ENCODE peak calls at places on chromosomes 7 and 10, in five cellular contexts. N is HCT116, U is HepG2, C is GM12891, R is Panc1. X is an unnamed sample.

GRCh38 chr7:88545663-88546062 is 213.8 kb upstream of the ZNF804B start:
- DNase-seq in N (no peak), R (no peak), C (no peak), U (no peak), X (peak)

GRCh38 chr10:27258838-27259532 is 18.4 kb upstream of the ACBD5 start:
- DNase-seq in C (no peak), N (no peak), U (no peak), R (no peak), X (no peak)

GRCh38 chr7:19754521-19755116 is 18.8 kb downstream of the TMEM196 start:
- DNase-seq in U (peak), C (no peak), N (peak), R (peak), X (no peak)

GRCh38 chr7:84123903-84124573 is 70.6 kb downstream of the SEMA3A start:
- DNase-seq in N (no peak), R (peak), U (peak), C (no peak), X (no peak)

GRCh38 chr7:29612596-29612995 is 49.0 kb downstream of the PRR15 start:
- DNase-seq in U (no peak), N (no peak), R (no peak), C (no peak), X (no peak)

GRCh38 chr7:30525409-30525808 is 20.8 kb upstream of the GGCT start:
- DNase-seq in R (no peak), C (no peak), U (peak), N (no peak), X (no peak)

GRCh38 chr7:94696981-94697670 is 41.2 kb upstream of the SGCE start:
- DNase-seq in U (peak), R (peak), N (peak), C (no peak), X (no peak)

GRCh38 chr7:50978633-50979215 is 196.0 kb upstream of the GRB10 start:
- DNase-seq in R (no peak), U (peak), N (no peak), C (no peak), X (no peak)

GRCh38 chr7:73921623-73922528 is 60.9 kb downstream of the TMEM270 start:
- DNase-seq in U (no peak), R (no peak), N (no peak), C (no peak), X (no peak)

GRCh38 chr10:123884907-123885381 is 6.7 kb downstream of the CPXM2 start:
- DNase-seq in N (no peak), U (no peak), R (no peak), C (no peak), X (no peak)

GRCh38 chr10:29619273-29619672 is 15.5 kb downstream of the SVIL start:
- DNase-seq in C (no peak), U (peak), N (no peak), R (no peak), X (no peak)

GRCh38 chr7:2263176-2263575 is 21.1 kb downstream of the NUDT1 start:
- DNase-seq in U (no peak), N (no peak), C (no peak), R (no peak), X (no peak)

GRCh38 chr7:53744361-53744760 is 708.9 kb downstream of the POM121L12 start:
- DNase-seq in C (no peak), R (no peak), U (no peak), N (no peak), X (no peak)

GRCh38 chr10:132500781-132501415 is 36.7 kb upstream of the INPP5A start:
- DNase-seq in R (no peak), C (no peak), U (no peak), N (no peak), X (no peak)

GRCh38 chr10:35027567-35027966 is 62.6 kb downstream of the CUL2 start:
- DNase-seq in C (no peak), R (no peak), U (peak), N (no peak), X (no peak)

GRCh38 chr10:122116331-122116730 is 127.4 kb downstream of the TACC2 start:
- DNase-seq in U (peak), C (no peak), N (no peak), R (no peak), X (no peak)

GRCh38 chr10:122042836-122043235 is 53.9 kb downstream of the TACC2 start:
- DNase-seq in N (no peak), R (no peak), C (no peak), U (no peak), X (no peak)

GRCh38 chr10:51649064-51649463 is 50.3 kb downstream of the CSTF2T start:
- DNase-seq in U (no peak), N (no peak), R (no peak), C (no peak), X (no peak)

GRCh38 chr10:31288001-31288400 is 31.0 kb upstream of the ZEB1 start:
- DNase-seq in C (no peak), U (no peak), R (no peak), N (no peak), X (no peak)

GRCh38 chr7:36784991-36785940 is 61.0 kb upstream of the AOAH start:
- DNase-seq in R (no peak), C (peak), U (no peak), N (no peak), X (peak)

GRCh38 chr10:119859422-119860258 is 13.0 kb downstream of the MCMBP start:
- DNase-seq in U (peak), N (peak), C (no peak), R (no peak), X (no peak)

GRCh38 chr10:95356190-95356955 is 65.6 kb upstream of the PDLIM1 start:
- DNase-seq in U (no peak), C (no peak), N (no peak), R (no peak), X (no peak)

GRCh38 chr10:127736222-127736914 is 617 bp upstream of the FOXI2 start:
- DNase-seq in R (no peak), C (no peak), U (no peak), N (no peak), X (no peak)

GRCh38 chr7:20601121-20601520 is 14.3 kb upstream of the ABCB5 start:
- DNase-seq in R (no peak), N (no peak), U (no peak), C (no peak), X (no peak)

GRCh38 chr7:46969303-46970130 is 612.4 kb downstream of the TNS3 start:
- DNase-seq in R (no peak), U (no peak), C (no peak), N (no peak), X (no peak)

GRCh38 chr7:24411226-24411625 is 127.2 kb downstream of the NPY start:
- DNase-seq in R (no peak), N (no peak), C (no peak), U (no peak), X (no peak)

GRCh38 chr7:41148521-41148951 is 554.4 kb downstream of the INHBA start:
- DNase-seq in U (no peak), R (peak), C (no peak), N (peak), X (no peak)

GRCh38 chr10:107952649-107953589 is 788.4 kb upstream of the SORCS1 start:
- DNase-seq in U (no peak), R (no peak), N (no peak), C (no peak), X (no peak)

GRCh38 chr7:138064856-138065357 is 11.4 kb upstream of the AKR1D1 start:
- DNase-seq in N (no peak), R (no peak), U (peak), C (no peak), X (no peak)

GRCh38 chr7:123208793-123209192 is 9.0 kb upstream of the SLC13A1 start:
- DNase-seq in U (peak), C (no peak), N (peak), R (no peak), X (no peak)

GRCh38 chr10:129601737-129602136 is 134.7 kb downstream of the MGMT start:
- DNase-seq in N (no peak), U (no peak), R (no peak), C (no peak), X (no peak)

GRCh38 chr10:71968553-71969474 is 4.6 kb downstream of the CHST3 start:
- DNase-seq in U (no peak), N (no peak), C (no peak), R (no peak), X (no peak)

GRCh38 chr7:3721422-3721821 is 420.4 kb downstream of the SDK1 start:
- DNase-seq in N (no peak), U (no peak), C (no peak), R (no peak), X (no peak)

GRCh38 chr7:127907638-127908040 is 123.6 kb downstream of the LRRC4 start:
- DNase-seq in C (no peak), N (no peak), R (no peak), U (peak), X (no peak)

GRCh38 chr10:119270893-119271361 is 63.6 kb downstream of the GRK5 start:
- DNase-seq in N (peak), R (no peak), U (peak), C (no peak), X (peak)

GRCh38 chr7:74058486-74058885 is 25.1 kb upstream of the LIMK1 start:
- DNase-seq in R (no peak), N (no peak), C (no peak), U (no peak), X (no peak)

GRCh38 chr10:94403034-94403822 is 887 bp downstream of the TBC1D12 start:
- DNase-seq in C (peak), N (peak), U (peak), R (no peak), X (peak)

GRCh38 chr7:30933124-30933893 is 21.7 kb downstream of the AQP1 start:
- DNase-seq in R (no peak), C (no peak), U (no peak), N (no peak), X (no peak)

GRCh38 chr10:15136960-15137359 is 31.5 kb downstream of the NMT2 start:
- DNase-seq in C (no peak), N (no peak), U (peak), R (no peak), X (no peak)

DNA sequence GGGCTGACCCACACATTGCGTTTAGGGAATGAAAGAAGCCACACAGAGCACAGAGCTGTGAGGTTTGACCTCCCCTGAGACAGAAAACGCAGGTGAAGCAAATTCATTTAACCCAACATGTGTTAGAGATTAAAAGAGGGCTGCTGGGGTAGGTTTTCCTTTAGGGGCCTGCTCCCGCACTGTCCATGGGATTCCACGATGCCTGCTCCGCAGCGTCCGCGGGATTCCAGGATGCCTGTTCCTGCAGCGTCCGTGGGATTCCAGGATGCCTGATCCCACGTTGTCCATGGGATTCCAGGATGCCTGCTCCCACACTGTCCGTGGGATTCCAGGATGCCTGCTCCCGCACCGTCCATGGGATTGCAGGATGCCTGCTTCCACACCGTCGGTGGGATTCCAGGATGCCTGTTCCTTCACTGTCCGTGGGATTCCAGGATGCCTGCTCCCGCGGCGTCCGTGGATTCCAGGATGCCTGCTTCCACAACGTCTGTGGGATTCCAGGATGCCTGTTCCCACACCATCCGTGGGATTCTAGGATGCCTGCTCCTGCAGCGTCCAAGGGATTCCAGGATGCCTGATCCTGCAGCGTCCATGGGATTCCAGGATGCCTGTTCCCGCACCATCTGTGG is 78.7 kb downstream of the VIPR2 start:
- DNase-seq in R (no peak), N (no peak), C (no peak), U (no peak), X (no peak)
- TF ChIP-seq POLR2AphosphoS5 in R (no peak), N (no peak), C (no peak), U (no peak), X (no peak)

DNA sequence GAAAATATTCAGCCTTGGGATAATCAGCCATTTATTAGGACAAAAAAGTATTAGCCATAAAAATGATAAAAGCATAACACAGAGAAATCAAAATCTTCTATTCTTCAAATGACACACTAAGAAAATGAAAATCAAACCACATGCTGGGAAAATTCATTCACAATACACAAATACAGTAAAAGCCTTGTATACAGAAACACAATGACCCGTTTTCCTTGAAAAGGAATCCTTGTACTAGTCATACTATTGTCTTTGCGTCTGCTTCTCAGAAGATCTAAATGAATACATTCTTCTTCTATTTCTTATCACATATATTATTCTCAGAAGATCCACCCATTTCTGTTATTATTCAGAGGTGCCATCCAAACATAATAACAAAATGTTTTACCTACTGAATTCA is 749.1 kb downstream of the CNTNAP2 start:
- DNase-seq in U (no peak), R (no peak), N (no peak), C (no peak), X (no peak)
- TF ChIP-seq POLR2AphosphoS5 in U (no peak), R (no peak), N (no peak), C (no peak), X (no peak)

GRCh38 chr7:33854178-33854577 is 51.2 kb upstream of the BMPER start:
- DNase-seq in C (no peak), R (no peak), N (no peak), U (no peak), X (no peak)
- TF ChIP-seq POLR2AphosphoS5 in C (no peak), R (no peak), N (no peak), U (no peak), X (no peak)

DNA sequence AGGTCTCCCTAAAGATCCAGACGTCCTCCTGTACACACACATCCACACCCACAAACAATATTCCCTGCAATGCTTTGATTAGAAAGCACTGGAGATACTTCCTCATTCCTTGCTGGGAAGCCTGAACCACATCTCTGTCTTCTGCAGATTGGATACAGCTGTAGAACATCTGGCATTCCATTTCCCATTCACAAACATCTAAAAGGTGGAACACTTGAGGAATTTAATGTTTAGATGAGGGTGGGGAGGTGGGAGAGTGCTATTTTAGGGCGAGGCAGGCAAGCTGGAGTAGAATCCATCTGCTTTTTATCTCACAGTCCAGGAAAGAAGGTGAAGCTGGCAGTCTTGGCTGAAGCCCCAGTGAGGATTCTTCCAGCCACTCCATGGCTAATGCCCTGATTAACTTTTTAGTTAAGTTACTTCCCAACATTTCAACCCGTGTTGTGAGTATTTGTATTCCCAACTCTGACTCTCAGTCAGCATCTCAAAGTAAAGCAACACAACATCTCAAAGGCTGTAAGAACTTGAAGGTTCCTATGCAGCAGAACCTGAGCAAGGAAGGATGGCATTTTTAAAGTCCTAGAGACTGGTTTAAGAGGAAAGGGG is 46.1 kb downstream of the CYTH3 start:
- DNase-seq in U (no peak), C (no peak), R (no peak), N (no peak), X (no peak)
- TF ChIP-seq POLR2AphosphoS5 in U (no peak), C (no peak), R (no peak), N (no peak), X (no peak)

DNA sequence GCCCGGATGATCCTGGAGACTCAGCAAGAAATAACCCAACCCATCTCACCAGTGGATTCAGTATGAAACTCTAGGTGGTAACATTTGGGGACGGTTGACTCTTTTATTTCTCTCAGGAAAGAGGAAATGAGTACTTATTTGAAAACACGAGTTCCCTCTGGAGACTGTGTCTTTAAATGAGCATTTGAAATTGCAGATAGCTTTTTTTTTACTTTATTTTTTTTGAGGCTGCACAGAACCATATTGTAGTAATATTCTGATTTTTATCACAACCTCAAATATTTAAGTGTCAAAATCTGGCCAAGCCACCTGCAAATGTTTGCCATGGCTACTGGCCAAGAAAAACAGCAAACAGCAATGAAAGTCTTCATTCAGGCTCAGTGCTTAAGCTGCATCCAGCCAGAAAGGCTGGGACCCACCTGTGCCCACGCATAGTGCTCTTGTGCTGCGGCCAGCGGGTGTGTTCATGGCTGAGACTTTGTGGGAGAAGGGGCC is 160.8 kb downstream of the CREB5 start:
- DNase-seq in U (peak), R (no peak), N (no peak), C (no peak), X (no peak)
- TF ChIP-seq POLR2AphosphoS5 in U (no peak), R (no peak), N (no peak), C (no peak), X (no peak)

GRCh38 chr10:75410135-75410787 is 8.7 kb upstream of the ZNF503 start:
- DNase-seq in R (no peak), N (no peak), U (no peak), C (no peak), X (no peak)
- TF ChIP-seq POLR2AphosphoS5 in R (no peak), N (no peak), U (no peak), C (no peak), X (no peak)

DNA sequence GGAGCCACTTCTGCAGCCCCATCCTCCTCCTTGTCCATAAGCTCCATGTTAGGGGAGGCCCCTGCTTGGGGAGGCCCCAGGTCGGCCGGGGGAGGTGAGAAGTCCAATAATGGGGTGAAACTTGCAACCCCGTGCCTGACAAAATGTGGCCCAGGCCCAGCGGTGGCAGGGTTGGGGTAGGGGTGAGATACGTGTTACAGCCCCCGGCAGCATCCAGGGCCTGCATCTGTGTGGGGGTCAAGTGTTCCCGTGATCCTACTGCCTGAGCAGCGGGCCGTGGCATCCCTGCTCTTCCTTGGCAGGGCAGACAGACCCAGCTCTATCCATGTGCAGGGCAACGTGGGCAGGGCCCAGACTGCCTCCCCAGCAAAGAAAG is 31.6 kb upstream of the RET start:
- DNase-seq in N (no peak), C (no peak), R (no peak), U (no peak), X (no peak)
- TF ChIP-seq POLR2AphosphoS5 in N (no peak), C (no peak), R (no peak), U (no peak), X (no peak)

GRCh38 chr7:116196947-116197346 is 13.4 kb upstream of the TES start:
- DNase-seq in N (no peak), R (no peak), U (no peak), C (no peak), X (no peak)

GRCh38 chr7:116195451-116195850 is 14.9 kb upstream of the TES start:
- DNase-seq in C (no peak), N (no peak), U (no peak), R (no peak), X (no peak)

GRCh38 chr7:116197355-116197754 is 13.0 kb upstream of the TES start:
- DNase-seq in R (no peak), N (no peak), U (no peak), C (no peak), X (no peak)

GRCh38 chr7:116194115-116194514 is 16.2 kb upstream of the TES start:
- DNase-seq in R (no peak), U (no peak), N (no peak), C (no peak), X (no peak)

GRCh38 chr7:116193329-116194087 is 16.8 kb upstream of the TES start:
- DNase-seq in U (no peak), R (no peak), C (no peak), N (no peak), X (no peak)
- TF ChIP-seq POLR2AphosphoS5 in U (no peak), R (no peak), C (no peak), N (no peak), X (no peak)